ENCODE peak calls at places on chromosomes 7 and 10, in six cellular contexts. G is MM.1S, K is GM23338, R is OCI-LY7, N is PC-3, E is hepatocyte. Q is an unnamed sample. For H3K9me2, the result is how much of the 10 kb centered on the place peaks cover.

GRCh38 chr10:86349474-86349873 is 17.1 kb downstream of the GRID1 start:
- DNase-seq in G (no peak), K (peak), R (peak), N (no peak), E (no peak), Q (no peak)

GRCh38 chr7:132430863-132431822 is 145.1 kb downstream of the PLXNA4 start:
- DNase-seq in G (no peak), K (no peak), R (no peak), N (peak), E (peak), Q (no peak)

GRCh38 chr10:79148452-79149344 is 79.9 kb downstream of the ZMIZ1 start:
- DNase-seq in G (no peak), K (no peak), R (no peak), N (peak), E (peak), Q (peak)

GRCh38 chr7:156156734-156157408 is 344.6 kb upstream of the SHH start:
- DNase-seq in G (peak), K (peak), R (no peak), N (peak), E (peak), Q (no peak)

GRCh38 chr10:46546591-46547330 is 9.7 kb downstream of the GPRIN2 start:
- DNase-seq in G (no peak), K (no peak), R (no peak), N (peak), E (no peak), Q (no peak)

GRCh38 chr10:5604236-5604925 is 62.0 kb downstream of the ASB13 start:
- DNase-seq in G (no peak), K (no peak), R (no peak), N (no peak), E (no peak), Q (no peak)

GRCh38 chr7:85829817-85830432 is 643.1 kb upstream of the SEMA3D start:
- DNase-seq in G (peak), K (no peak), R (peak), N (peak), E (peak), Q (no peak)

GRCh38 chr10:28202941-28203352 is 99.9 kb downstream of the MPP7 start:
- DNase-seq in G (no peak), K (no peak), R (no peak), N (peak), E (no peak), Q (no peak)

GRCh38 chr10:6162589-6163356 is 40.0 kb upstream of the PFKFB3 start:
- DNase-seq in G (no peak), K (peak), R (no peak), N (no peak), E (peak), Q (no peak)

GRCh38 chr10:118939216-118940007 is 90.1 kb upstream of the NANOS1 start:
- DNase-seq in G (peak), K (no peak), R (no peak), N (no peak), E (no peak), Q (no peak)

GRCh38 chr10:26489081-26489480 is 50.9 kb downstream of the APBB1IP start:
- DNase-seq in G (no peak), K (no peak), R (no peak), N (no peak), E (no peak), Q (no peak)

GRCh38 chr7:2016021-2016631 is 216.6 kb downstream of the MAD1L1 start:
- DNase-seq in G (no peak), K (no peak), R (no peak), N (no peak), E (no peak), Q (no peak)

GRCh38 chr10:3292601-3293000 is 120.0 kb upstream of the PITRM1 start:
- DNase-seq in G (no peak), K (no peak), R (no peak), N (no peak), E (no peak), Q (no peak)

GRCh38 chr10:1532636-1533035 is 204.7 kb downstream of the ADARB2 start:
- DNase-seq in G (no peak), K (no peak), R (no peak), N (no peak), E (no peak), Q (no peak)

GRCh38 chr10:71210031-71210871 is 2.1 kb upstream of the UNC5B start:
- DNase-seq in G (no peak), K (no peak), R (no peak), N (no peak), E (no peak), Q (no peak)

GRCh38 chr10:1653321-1653720 is 84.0 kb downstream of the ADARB2 start:
- DNase-seq in G (no peak), K (no peak), R (no peak), N (no peak), E (no peak), Q (no peak)

GRCh38 chr10:84550756-84551436 is 222.5 kb downstream of the CCSER2 start:
- DNase-seq in G (no peak), K (no peak), R (no peak), N (no peak), E (no peak), Q (no peak)

GRCh38 chr7:150716368-150716767 is at the start of gene GIMAP1:
- DNase-seq in G (no peak), K (no peak), R (no peak), N (no peak), E (no peak), Q (no peak)

GRCh38 chr7:128841171-128841690 is 11.0 kb downstream of the FLNC start:
- DNase-seq in G (no peak), K (no peak), R (no peak), N (no peak), E (no peak), Q (no peak)

GRCh38 chr10:117736655-117737054 is 194.1 kb downstream of the EMX2 start:
- DNase-seq in G (no peak), K (no peak), R (no peak), N (peak), E (peak), Q (peak)

GRCh38 chr10:51073461-51074237 is 638 bp upstream of the PRKG1 start:
- DNase-seq in G (peak), K (peak), R (no peak), N (peak), E (peak), Q (no peak)

GRCh38 chr10:1670541-1671365 is 66.6 kb downstream of the ADARB2 start:
- DNase-seq in G (no peak), K (no peak), R (no peak), N (no peak), E (no peak), Q (no peak)

GRCh38 chr7:41437257-41438196 is 265.4 kb downstream of the INHBA start:
- DNase-seq in G (no peak), K (no peak), R (no peak), N (peak), E (peak), Q (peak)

GRCh38 chr10:5283305-5284158 is 81.2 kb upstream of the UCN3 start:
- DNase-seq in G (peak), K (peak), R (peak), N (peak), E (peak), Q (peak)

GRCh38 chr7:135508853-135509588 is 881 bp downstream of the CNOT4 start:
- DNase-seq in G (peak), K (peak), R (peak), N (peak), E (peak), Q (no peak)

GRCh38 chr7:95631545-95631944 is 35.2 kb upstream of the PDK4 start:
- DNase-seq in G (no peak), K (no peak), R (no peak), N (peak), E (no peak), Q (no peak)

GRCh38 chr10:112231602-112232001 is 48.0 kb upstream of the GPAM start:
- DNase-seq in G (no peak), K (no peak), R (no peak), N (no peak), E (no peak), Q (no peak)

GRCh38 chr7:157000741-157001653 is 9.5 kb downstream of the MNX1 start:
- DNase-seq in G (peak), K (no peak), R (no peak), N (no peak), E (no peak), Q (no peak)

GRCh38 chr10:3950676-3951275 is 165.8 kb upstream of the KLF6 start:
- DNase-seq in G (no peak), K (no peak), R (no peak), N (no peak), E (no peak), Q (no peak)

GRCh38 chr7:85014936-85015335 is 171.9 kb downstream of the SEMA3D start:
- DNase-seq in G (no peak), K (peak), R (no peak), N (no peak), E (no peak), Q (no peak)

GRCh38 chr10:29757551-29758297 is 123.0 kb upstream of the SVIL start:
- DNase-seq in G (no peak), K (no peak), R (no peak), N (peak), E (peak), Q (peak)

GRCh38 chr10:119149723-119150122 is 15.8 kb downstream of the SFXN4 start:
- DNase-seq in G (no peak), K (peak), R (no peak), N (no peak), E (no peak), Q (no peak)

GRCh38 chr10:96501985-96502384 is 11.7 kb downstream of the TLL2 start:
- DNase-seq in G (no peak), K (no peak), R (no peak), N (peak), E (peak), Q (peak)

GRCh38 chr10:58817499-58817898 is 304.8 kb downstream of the BICC1 start:
- DNase-seq in G (no peak), K (no peak), R (no peak), N (no peak), E (no peak), Q (no peak)

GRCh38 chr10:47376522-47377220 is 7.4 kb downstream of the ZNF488 start:
- DNase-seq in G (no peak), K (no peak), R (no peak), N (no peak), E (no peak), Q (no peak)

GRCh38 chr10:103917326-103918052 is 495 bp downstream of the STN1 start:
- DNase-seq in G (peak), K (peak), R (peak), N (no peak), E (peak), Q (no peak)

GRCh38 chr10:62019013-62019684 is 117.7 kb downstream of the ARID5B start:
- DNase-seq in G (no peak), K (no peak), R (no peak), N (no peak), E (no peak), Q (no peak)

GRCh38 chr7:149489391-149490024 is 8.1 kb downstream of the ZNF746 start:
- DNase-seq in G (no peak), K (peak), R (no peak), N (peak), E (no peak), Q (no peak)
- TF ChIP-seq CTCF in G (peak), K (peak), R (peak), N (peak), E (no peak), Q (peak)

GRCh38 chr7:13987395-13987794 is 2.1 kb downstream of the ETV1 start:
- DNase-seq in G (no peak), K (no peak), R (no peak), N (peak), E (no peak), Q (no peak)

GRCh38 chr7:13989944-13990295 is 454 bp upstream of the ETV1 start:
- DNase-seq in G (no peak), K (no peak), R (no peak), N (no peak), E (no peak), Q (no peak)

GRCh38 chr7:13989138-13989943 is at the start of gene ETV1:
- DNase-seq in G (no peak), K (peak), R (no peak), N (peak), E (peak), Q (peak)

GRCh38 chr7:13988011-13988410 is 1.5 kb downstream of the ETV1 start:
- DNase-seq in G (no peak), K (no peak), R (no peak), N (peak), E (peak), Q (no peak)

DNA sequence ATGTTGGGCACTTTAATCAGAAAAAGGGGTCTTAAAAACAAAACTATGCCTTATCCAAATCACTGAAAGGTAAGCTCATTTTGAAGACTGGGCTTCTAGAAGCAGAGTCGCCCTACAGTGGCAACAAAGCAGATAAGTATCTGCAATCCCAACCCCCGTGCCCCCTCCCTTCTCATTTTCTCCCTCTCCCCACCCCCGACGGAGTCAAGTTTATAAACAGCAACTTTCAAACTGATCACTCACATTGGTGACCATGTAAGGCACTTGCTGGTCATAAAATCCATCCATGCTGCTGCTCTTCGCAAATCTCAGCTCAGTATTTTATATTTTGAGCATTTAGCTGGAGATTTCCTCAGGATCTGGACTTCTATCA is 715 bp downstream of the ETV1 start:
- DNase-seq in G (no peak), K (peak), R (no peak), N (peak), E (peak), Q (no peak)
- H3K4me3 ChIP-seq in G (peak), K (peak), R (no peak), N (peak), E (peak), Q (peak)

DNA sequence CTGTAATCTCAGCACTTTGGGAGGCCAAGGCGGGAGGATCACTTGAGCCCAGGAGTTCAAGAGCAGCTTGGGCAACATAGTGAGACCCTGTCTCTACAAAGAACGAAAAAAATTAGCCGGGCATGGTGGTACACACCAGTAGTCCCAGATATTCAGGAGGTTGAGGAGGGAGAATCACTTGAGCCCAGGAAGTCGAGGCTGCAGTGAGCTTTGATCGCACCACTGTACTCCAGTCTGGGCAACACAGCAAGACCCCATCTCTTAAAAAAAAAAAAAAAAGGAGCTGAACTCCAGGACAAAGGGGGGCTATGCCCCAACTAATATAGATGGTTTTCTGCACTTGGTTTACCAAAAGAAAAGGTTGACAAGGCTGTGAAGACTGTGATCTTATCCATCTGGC is 101.2 kb upstream of the ANLN start:
- DNase-seq in G (no peak), K (no peak), R (no peak), N (no peak), E (no peak), Q (no peak)
- H3K9me2 ChIP-seq in G (under half), K (under half), R (under half), N (under half), E (under half), Q (under half)

GRCh38 chr10:44513592-44513991 is 128.7 kb upstream of the CXCL12 start:
- DNase-seq in G (no peak), K (no peak), R (no peak), N (no peak), E (no peak), Q (no peak)

GRCh38 chr10:44517635-44518034 is 132.7 kb upstream of the CXCL12 start:
- DNase-seq in G (no peak), K (peak), R (peak), N (peak), E (no peak), Q (no peak)

GRCh38 chr10:44520651-44521050 is 135.8 kb upstream of the CXCL12 start:
- DNase-seq in G (no peak), K (no peak), R (no peak), N (no peak), E (no peak), Q (no peak)

GRCh38 chr10:44512345-44513095 is 127.6 kb upstream of the CXCL12 start:
- DNase-seq in G (no peak), K (no peak), R (no peak), N (no peak), E (peak), Q (no peak)

DNA sequence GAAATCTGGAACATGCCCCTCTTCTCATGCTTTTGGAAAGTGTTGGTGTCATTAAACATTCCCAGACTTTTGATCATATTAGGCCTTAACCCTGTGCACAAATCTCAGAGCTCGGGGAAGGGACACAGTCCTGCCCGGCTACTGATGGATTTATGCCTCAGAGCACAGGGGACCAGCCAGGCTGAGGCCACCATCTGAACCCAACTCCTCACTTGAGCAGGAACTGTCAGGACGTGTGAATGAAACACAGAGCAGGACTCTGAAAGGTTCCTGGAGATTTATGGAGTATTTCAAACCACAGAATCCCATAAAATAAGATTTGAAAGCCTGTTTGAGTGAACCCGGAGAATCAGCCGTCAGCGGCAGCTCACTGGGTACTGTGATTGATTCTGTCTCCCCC is 132.0 kb upstream of the CXCL12 start:
- DNase-seq in G (no peak), K (no peak), R (no peak), N (no peak), E (no peak), Q (no peak)
- TF ChIP-seq CTCF in G (no peak), K (no peak), R (no peak), N (no peak), E (no peak), Q (no peak)

GRCh38 chr10:88586462-88586861 is at the start of gene LIPJ:
- DNase-seq in G (no peak), K (no peak), R (no peak), N (no peak), E (no peak), Q (no peak)

GRCh38 chr10:88582806-88583583 is at the start of gene RNLS:
- DNase-seq in G (peak), K (peak), R (no peak), N (no peak), E (peak), Q (no peak)

GRCh38 chr10:88583584-88583957 is 453 bp upstream of the RNLS start:
- DNase-seq in G (no peak), K (no peak), R (no peak), N (no peak), E (no peak), Q (no peak)

DNA sequence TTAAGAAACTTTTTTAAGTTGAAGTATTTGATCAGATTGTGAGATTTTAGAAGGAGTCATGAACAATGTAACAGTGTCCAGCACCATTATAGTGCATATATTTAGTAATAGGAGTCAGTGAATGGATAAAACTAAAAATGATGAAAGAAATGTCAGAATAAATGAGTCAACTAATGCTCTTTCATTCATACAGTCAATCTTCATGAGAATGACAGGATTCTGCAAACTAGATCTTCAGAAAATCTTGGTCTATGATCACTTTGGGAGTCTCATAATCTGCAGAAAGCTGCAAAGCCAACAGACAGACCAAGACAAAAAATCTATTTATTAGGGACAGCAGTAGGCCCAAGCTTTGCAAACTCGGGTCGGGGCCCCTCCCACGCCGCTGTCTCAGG is 710 bp downstream of the RNLS start:
- DNase-seq in G (no peak), K (no peak), R (no peak), N (no peak), E (no peak), Q (no peak)
- H3K4me3 ChIP-seq in G (peak), K (peak), R (no peak), N (no peak), E (peak), Q (no peak)